ENCODE peak calls at places on chromosomes 3 and 15, in eight cellular contexts. One of them, this sample, is unnamed.
A peak's percentile ranks its signal among the peaks of the same experiment; 100 is the strongest.

GRCh38 chr15:80849308-80849707 is 70.1 kb downstream of the CEMIP start:
- DNase-seq in HCT116: no peak
- DNase-seq in HFF-Myc: peak; percentile 33
- DNase-seq in ovary: peak; percentile 58
- DNase-seq in uterus: peak; percentile 21
- DNase-seq in fibroblast of the aortic adventitia: peak; percentile 90
- DNase-seq in GM12864: no peak
- DNase-seq in dorsolateral prefrontal cortex: no peak
- DNase-seq in this sample: peak; percentile 70

GRCh38 chr15:57680021-57680420 is 26.5 kb upstream of the POLR2M start:
- DNase-seq in HCT116: no peak
- DNase-seq in HFF-Myc: no peak
- DNase-seq in ovary: no peak
- DNase-seq in uterus: no peak
- DNase-seq in fibroblast of the aortic adventitia: peak; percentile 57
- DNase-seq in GM12864: no peak
- DNase-seq in dorsolateral prefrontal cortex: no peak
- DNase-seq in this sample: no peak

GRCh38 chr15:91787198-91787597 is 66.3 kb upstream of the SLCO3A1 start:
- DNase-seq in HCT116: no peak
- DNase-seq in HFF-Myc: no peak
- DNase-seq in ovary: no peak
- DNase-seq in uterus: no peak
- DNase-seq in fibroblast of the aortic adventitia: no peak
- DNase-seq in GM12864: no peak
- DNase-seq in dorsolateral prefrontal cortex: no peak
- DNase-seq in this sample: no peak

GRCh38 chr15:69643476-69643875 is 190.9 kb downstream of the RPLP1 start:
- DNase-seq in HCT116: no peak
- DNase-seq in HFF-Myc: no peak
- DNase-seq in ovary: no peak
- DNase-seq in uterus: no peak
- DNase-seq in fibroblast of the aortic adventitia: no peak
- DNase-seq in GM12864: no peak
- DNase-seq in dorsolateral prefrontal cortex: no peak
- DNase-seq in this sample: no peak

GRCh38 chr15:100049483-100049882 is 292.3 kb downstream of the ADAMTS17 start:
- DNase-seq in HCT116: no peak
- DNase-seq in HFF-Myc: no peak
- DNase-seq in ovary: no peak
- DNase-seq in uterus: no peak
- DNase-seq in fibroblast of the aortic adventitia: no peak
- DNase-seq in GM12864: no peak
- DNase-seq in dorsolateral prefrontal cortex: no peak
- DNase-seq in this sample: no peak

GRCh38 chr3:155320934-155321333 is 27.5 kb upstream of the STRIT1 start:
- DNase-seq in HCT116: no peak
- DNase-seq in HFF-Myc: no peak
- DNase-seq in ovary: no peak
- DNase-seq in uterus: no peak
- DNase-seq in fibroblast of the aortic adventitia: no peak
- DNase-seq in GM12864: no peak
- DNase-seq in dorsolateral prefrontal cortex: no peak
- DNase-seq in this sample: no peak

GRCh38 chr3:58679974-58680656 is 13.5 kb upstream of the FAM3D start:
- DNase-seq in HCT116: no peak
- DNase-seq in HFF-Myc: no peak
- DNase-seq in ovary: no peak
- DNase-seq in uterus: no peak
- DNase-seq in fibroblast of the aortic adventitia: no peak
- DNase-seq in GM12864: no peak
- DNase-seq in dorsolateral prefrontal cortex: no peak
- DNase-seq in this sample: no peak

GRCh38 chr3:127887321-127887720 is 27.7 kb upstream of the KBTBD12 start:
- DNase-seq in HCT116: no peak
- DNase-seq in HFF-Myc: no peak
- DNase-seq in ovary: no peak
- DNase-seq in uterus: no peak
- DNase-seq in fibroblast of the aortic adventitia: no peak
- DNase-seq in GM12864: no peak
- DNase-seq in dorsolateral prefrontal cortex: no peak
- DNase-seq in this sample: no peak

GRCh38 chr3:126199256-126199655 is 18.9 kb upstream of the ALDH1L1 start:
- DNase-seq in HCT116: no peak
- DNase-seq in HFF-Myc: no peak
- DNase-seq in ovary: no peak
- DNase-seq in uterus: no peak
- DNase-seq in fibroblast of the aortic adventitia: no peak
- DNase-seq in GM12864: no peak
- DNase-seq in dorsolateral prefrontal cortex: no peak
- DNase-seq in this sample: no peak

GRCh38 chr3:127735767-127736693 is 63.3 kb downstream of the ABTB1 start:
- DNase-seq in HCT116: no peak
- DNase-seq in HFF-Myc: peak; percentile 42
- DNase-seq in ovary: peak; percentile 26
- DNase-seq in uterus: peak; percentile 32
- DNase-seq in fibroblast of the aortic adventitia: peak; percentile 82
- DNase-seq in GM12864: peak; percentile 75
- DNase-seq in dorsolateral prefrontal cortex: no peak
- DNase-seq in this sample: peak; percentile 83

GRCh38 chr15:74307827-74308642 is 59.4 kb downstream of the CYP11A1 start:
- DNase-seq in HCT116: peak; percentile 49
- DNase-seq in HFF-Myc: no peak
- DNase-seq in ovary: peak; percentile 57
- DNase-seq in uterus: peak; percentile 56
- DNase-seq in fibroblast of the aortic adventitia: peak; percentile 78
- DNase-seq in GM12864: no peak
- DNase-seq in dorsolateral prefrontal cortex: peak; percentile 60
- DNase-seq in this sample: peak; percentile 64

GRCh38 chr3:81477740-81478139 is 283.7 kb downstream of the GBE1 start:
- DNase-seq in HCT116: no peak
- DNase-seq in HFF-Myc: no peak
- DNase-seq in ovary: no peak
- DNase-seq in uterus: no peak
- DNase-seq in fibroblast of the aortic adventitia: no peak
- DNase-seq in GM12864: no peak
- DNase-seq in dorsolateral prefrontal cortex: no peak
- DNase-seq in this sample: no peak

GRCh38 chr3:184693011-184693975 is 18.6 kb downstream of the MAGEF1 start:
- DNase-seq in HCT116: no peak
- DNase-seq in HFF-Myc: no peak
- DNase-seq in ovary: no peak
- DNase-seq in uterus: no peak
- DNase-seq in fibroblast of the aortic adventitia: no peak
- DNase-seq in GM12864: no peak
- DNase-seq in dorsolateral prefrontal cortex: no peak
- DNase-seq in this sample: no peak

GRCh38 chr3:161671141-161671540 is 174.5 kb downstream of the OTOL1 start:
- DNase-seq in HCT116: no peak
- DNase-seq in HFF-Myc: no peak
- DNase-seq in ovary: no peak
- DNase-seq in uterus: no peak
- DNase-seq in fibroblast of the aortic adventitia: no peak
- DNase-seq in GM12864: no peak
- DNase-seq in dorsolateral prefrontal cortex: no peak
- DNase-seq in this sample: no peak

GRCh38 chr3:15805756-15806266 is 8.0 kb upstream of the ANKRD28 start:
- DNase-seq in HCT116: no peak
- DNase-seq in HFF-Myc: peak; percentile 43
- DNase-seq in ovary: no peak
- DNase-seq in uterus: no peak
- DNase-seq in fibroblast of the aortic adventitia: peak; percentile 75
- DNase-seq in GM12864: peak; percentile 84
- DNase-seq in dorsolateral prefrontal cortex: no peak
- DNase-seq in this sample: peak; percentile 71

GRCh38 chr3:127424766-127425504 is 137.1 kb upstream of the PRR20G start:
- DNase-seq in HCT116: no peak
- DNase-seq in HFF-Myc: no peak
- DNase-seq in ovary: no peak
- DNase-seq in uterus: no peak
- DNase-seq in fibroblast of the aortic adventitia: no peak
- DNase-seq in GM12864: no peak
- DNase-seq in dorsolateral prefrontal cortex: no peak
- DNase-seq in this sample: no peak

GRCh38 chr3:48548731-48549705 is 7.6 kb downstream of the PFKFB4 start:
- DNase-seq in HCT116: peak; percentile 54
- DNase-seq in HFF-Myc: peak; percentile 59
- DNase-seq in ovary: peak; percentile 75
- DNase-seq in uterus: peak; percentile 84
- DNase-seq in fibroblast of the aortic adventitia: peak; percentile 82
- DNase-seq in GM12864: no peak
- DNase-seq in dorsolateral prefrontal cortex: peak; percentile 90
- DNase-seq in this sample: peak; percentile 72

GRCh38 chr15:52441846-52442245 is 86.8 kb downstream of the MYO5A start:
- DNase-seq in HCT116: no peak
- DNase-seq in HFF-Myc: no peak
- DNase-seq in ovary: no peak
- DNase-seq in uterus: no peak
- DNase-seq in fibroblast of the aortic adventitia: peak; percentile 73
- DNase-seq in GM12864: no peak
- DNase-seq in dorsolateral prefrontal cortex: no peak
- DNase-seq in this sample: no peak

GRCh38 chr3:120161902-120162301 is 67.7 kb upstream of the GSK3B start:
- DNase-seq in HCT116: no peak
- DNase-seq in HFF-Myc: no peak
- DNase-seq in ovary: no peak
- DNase-seq in uterus: no peak
- DNase-seq in fibroblast of the aortic adventitia: no peak
- DNase-seq in GM12864: no peak
- DNase-seq in dorsolateral prefrontal cortex: no peak
- DNase-seq in this sample: no peak

GRCh38 chr15:70863450-70864218 is 9.7 kb upstream of the LARP6 start:
- DNase-seq in HCT116: peak; percentile 57
- DNase-seq in HFF-Myc: no peak
- DNase-seq in ovary: no peak
- DNase-seq in uterus: no peak
- DNase-seq in fibroblast of the aortic adventitia: peak; percentile 81
- DNase-seq in GM12864: no peak
- DNase-seq in dorsolateral prefrontal cortex: no peak
- DNase-seq in this sample: no peak
- H3K4me3 ChIP-seq in HCT116: no peak overlapping the region
- H3K4me3 ChIP-seq in HFF-Myc: no peak overlapping the region
- H3K4me3 ChIP-seq in ovary: no peak overlapping the region
- H3K4me3 ChIP-seq in uterus: no peak overlapping the region
- H3K4me3 ChIP-seq in fibroblast of the aortic adventitia: no peak overlapping the region
- H3K4me3 ChIP-seq in GM12864: no peak overlapping the region
- H3K4me3 ChIP-seq in dorsolateral prefrontal cortex: no peak overlapping the region
- H3K4me3 ChIP-seq in this sample: no peak overlapping the region

DNA sequence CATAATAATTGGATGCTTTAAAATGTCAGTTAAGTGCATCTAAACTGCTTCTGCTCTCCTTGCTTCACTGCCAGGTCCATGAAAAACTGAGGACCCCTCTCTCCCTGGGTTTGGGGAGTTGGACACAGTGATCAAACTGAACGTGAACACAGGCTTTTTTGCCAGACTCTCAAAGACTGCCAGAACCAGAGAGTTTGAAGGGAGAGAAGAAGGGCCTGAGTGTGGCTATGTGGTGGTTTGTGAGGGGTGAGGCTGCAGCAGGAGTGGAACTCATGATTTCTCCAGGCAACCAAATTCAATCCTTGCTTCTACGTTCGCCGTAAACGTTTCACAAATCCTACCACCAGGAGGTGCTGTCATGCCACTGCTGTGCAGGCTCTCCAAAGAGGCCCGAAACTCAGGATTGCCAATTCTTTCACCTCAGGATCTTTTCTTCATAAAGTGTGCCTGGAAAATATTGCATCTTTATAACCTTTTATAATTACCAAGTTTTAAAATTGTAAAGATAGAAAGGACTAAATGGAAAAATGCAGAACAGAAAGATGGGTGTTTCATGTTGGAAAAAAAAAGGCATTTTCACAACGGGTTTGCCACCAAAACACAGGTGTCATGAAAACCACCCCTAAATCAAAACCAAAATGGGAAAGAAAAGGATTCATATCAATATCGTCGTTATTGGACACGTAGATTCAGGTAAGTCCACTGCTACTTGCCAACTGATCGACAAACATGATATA is 19.7 kb downstream of the TM4SF4 start:
- DNase-seq in HCT116: peak; percentile 42
- DNase-seq in HFF-Myc: peak; percentile 55
- DNase-seq in ovary: peak; percentile 62
- DNase-seq in uterus: peak; percentile 60
- DNase-seq in fibroblast of the aortic adventitia: peak; percentile 88
- DNase-seq in GM12864: no peak
- DNase-seq in dorsolateral prefrontal cortex: peak; percentile 50
- DNase-seq in this sample: peak; percentile 76
- TF ChIP-seq CTCF in HCT116: peak; percentile 86
- TF ChIP-seq CTCF in HFF-Myc: peak; percentile 80
- TF ChIP-seq CTCF in ovary: peak; percentile 72
- TF ChIP-seq CTCF in uterus: peak; percentile 78
- TF ChIP-seq CTCF in fibroblast of the aortic adventitia: peak; percentile 92
- TF ChIP-seq CTCF in GM12864: peak; percentile 89
- TF ChIP-seq CTCF in dorsolateral prefrontal cortex: peak; percentile 67
- TF ChIP-seq CTCF in this sample: peak; percentile 92

DNA sequence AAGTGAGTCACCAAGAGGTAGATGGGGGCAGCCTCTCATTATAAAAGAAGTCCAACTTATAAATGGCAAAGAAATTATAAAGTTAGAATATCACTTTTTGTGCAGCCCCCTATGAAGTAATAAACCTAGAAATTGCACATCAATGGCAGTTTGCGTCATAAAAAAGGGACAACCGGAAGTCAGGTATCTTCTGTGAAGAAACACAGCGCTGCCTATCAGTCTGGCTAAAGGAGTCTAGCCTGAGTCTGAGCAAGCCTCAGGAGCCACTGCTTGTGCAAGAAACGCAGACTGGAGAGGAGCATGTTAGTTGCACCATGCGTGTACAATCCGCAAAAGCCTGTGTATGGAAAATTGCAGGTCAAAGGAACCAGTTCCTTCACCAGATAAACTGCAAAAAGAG is 178.4 kb downstream of the ARRDC4 start:
- DNase-seq in HCT116: no peak
- DNase-seq in HFF-Myc: no peak
- DNase-seq in ovary: no peak
- DNase-seq in uterus: no peak
- DNase-seq in fibroblast of the aortic adventitia: no peak
- DNase-seq in GM12864: no peak
- DNase-seq in dorsolateral prefrontal cortex: no peak
- DNase-seq in this sample: no peak
- H3K4me3 ChIP-seq in HCT116: no peak overlapping the region
- H3K4me3 ChIP-seq in HFF-Myc: no peak overlapping the region
- H3K4me3 ChIP-seq in ovary: no peak overlapping the region
- H3K4me3 ChIP-seq in uterus: no peak overlapping the region
- H3K4me3 ChIP-seq in fibroblast of the aortic adventitia: no peak overlapping the region
- H3K4me3 ChIP-seq in GM12864: no peak overlapping the region
- H3K4me3 ChIP-seq in dorsolateral prefrontal cortex: no peak overlapping the region
- H3K4me3 ChIP-seq in this sample: no peak overlapping the region

DNA sequence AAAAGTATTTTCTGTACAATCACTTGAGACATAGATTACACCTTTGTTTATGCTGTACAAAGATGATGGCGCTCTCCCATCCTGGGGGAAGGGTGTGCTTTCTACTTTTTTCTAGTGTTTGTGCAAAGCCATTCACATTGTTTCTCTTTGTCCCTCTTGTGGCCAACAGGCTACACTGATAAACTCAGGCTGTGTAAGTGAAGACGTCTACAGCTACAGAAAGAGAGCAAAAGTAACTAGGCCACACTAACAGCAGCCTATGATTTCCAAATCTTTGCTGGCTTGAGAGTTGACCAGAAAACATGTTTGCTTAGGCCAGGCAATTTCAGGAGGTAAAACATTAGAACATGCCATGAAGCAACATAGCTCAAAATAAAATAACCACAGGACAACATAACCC is 75.1 kb downstream of the FOXB1 start:
- DNase-seq in HCT116: no peak
- DNase-seq in HFF-Myc: no peak
- DNase-seq in ovary: no peak
- DNase-seq in uterus: no peak
- DNase-seq in fibroblast of the aortic adventitia: no peak
- DNase-seq in GM12864: no peak
- DNase-seq in dorsolateral prefrontal cortex: no peak
- DNase-seq in this sample: no peak
- TF ChIP-seq CTCF in HCT116: peak; percentile 36
- TF ChIP-seq CTCF in HFF-Myc: peak; percentile 18
- TF ChIP-seq CTCF in ovary: no peak
- TF ChIP-seq CTCF in uterus: no peak
- TF ChIP-seq CTCF in fibroblast of the aortic adventitia: peak; percentile 56
- TF ChIP-seq CTCF in GM12864: peak; percentile 38
- TF ChIP-seq CTCF in dorsolateral prefrontal cortex: no peak
- TF ChIP-seq CTCF in this sample: peak; percentile 24